ENCODE peak calls at places on chromosomes 12 and 14, in ten cellular contexts. F, B, W, K, T, E, H, X, A and J are unnamed samples.

GRCh38 chr14:49314756-49315155 is 271.4 kb downstream of the RPS29 start:
- DNase-seq in F (no peak), T (peak; percentile 28), W (no peak), K (no peak), H (no peak), E (no peak), B (no peak), A (no peak), X (no peak), J (no peak)

GRCh38 chr14:58002618-58003017 is 136.7 kb upstream of the SLC35F4 start:
- DNase-seq in H (no peak), X (no peak), K (no peak), B (no peak), F (no peak), W (no peak), A (no peak), T (no peak), E (no peak), J (no peak)

GRCh38 chr14:92615451-92615850 is 101.9 kb downstream of the RIN3 start:
- DNase-seq in E (no peak), K (no peak), B (no peak), F (no peak), X (peak; percentile 52), A (no peak), H (no peak), W (no peak), T (no peak), J (peak; percentile 45)

GRCh38 chr14:65588426-65589140 is 176.1 kb downstream of the FUT8 start:
- DNase-seq in A (peak; percentile 69), T (peak; percentile 28), E (no peak), F (no peak), W (no peak), B (no peak), K (no peak), X (no peak), H (no peak), J (no peak)

GRCh38 chr12:52082026-52082667 is 2.6 kb downstream of the SMIM41 start:
- DNase-seq in A (no peak), W (no peak), X (no peak), F (no peak), T (peak; percentile 79), K (no peak), B (no peak), H (no peak), E (no peak), J (no peak)

GRCh38 chr14:103708750-103709187 is 6.5 kb downstream of the XRCC3 start:
- DNase-seq in K (no peak), B (no peak), T (no peak), A (no peak), X (no peak), H (no peak), E (no peak), W (no peak), F (no peak), J (no peak)

GRCh38 chr12:22353615-22354325 is 19.3 kb upstream of the ST8SIA1 start:
- DNase-seq in W (no peak), B (no peak), E (no peak), H (no peak), F (no peak), T (no peak), A (no peak), K (no peak), X (no peak), J (no peak)

GRCh38 chr12:132622437-132623071 is 4.0 kb downstream of the P2RX2 start:
- DNase-seq in F (no peak), K (no peak), B (peak; percentile 44), A (no peak), T (peak; percentile 78), E (no peak), W (no peak), X (no peak), H (no peak), J (no peak)

GRCh38 chr12:27456618-27457017 is 10.1 kb downstream of the SMCO2 start:
- DNase-seq in K (no peak), F (no peak), T (no peak), H (peak; percentile 28), A (no peak), E (no peak), W (no peak), X (no peak), B (no peak), J (no peak)

GRCh38 chr12:119693006-119693405 is 25.1 kb downstream of the PRKAB1 start:
- DNase-seq in W (peak; percentile 64), T (peak; percentile 100), H (no peak), A (peak; percentile 86), E (no peak), B (peak; percentile 17), F (no peak), K (no peak), X (no peak), J (no peak)

GRCh38 chr14:52013984-52014600 is 24.7 kb downstream of the RTRAF start:
- DNase-seq in F (no peak), X (no peak), T (no peak), A (no peak), W (no peak), E (peak; percentile 8), K (peak; percentile 54), H (peak; percentile 57), B (no peak), J (no peak)

GRCh38 chr12:53308276-53308675 is 8.8 kb downstream of the MYG1 start:
- DNase-seq in W (no peak), X (no peak), F (no peak), B (no peak), K (no peak), E (no peak), T (no peak), H (no peak), A (no peak), J (no peak)

GRCh38 chr12:66647034-66647691 is 31.7 kb downstream of the GRIP1 start:
- DNase-seq in X (no peak), B (peak; percentile 92), E (no peak), H (no peak), A (peak; percentile 98), W (no peak), T (peak; percentile 86), K (no peak), F (no peak), J (no peak)

GRCh38 chr14:99982449-99983250 is 82.6 kb upstream of the EVL start:
- DNase-seq in K (peak; percentile 69), W (no peak), T (peak; percentile 81), F (peak; percentile 29), H (peak; percentile 52), A (peak; percentile 44), B (peak; percentile 35), E (peak; percentile 65), X (no peak), J (peak; percentile 80)

GRCh38 chr12:79737875-79738718 is 47.3 kb upstream of the PAWR start:
- DNase-seq in W (no peak), A (peak; percentile 61), T (peak; percentile 78), E (peak; percentile 52), H (no peak), B (peak; percentile 61), K (peak; percentile 32), X (peak; percentile 6), F (no peak), J (peak; percentile 57)

GRCh38 chr12:48003226-48004038 is 844 bp downstream of the COL2A1 start:
- DNase-seq in W (no peak), T (peak; percentile 5), F (no peak), H (peak; percentile 45), E (peak; percentile 13), K (peak; percentile 30), X (no peak), A (no peak), B (peak; percentile 15), J (peak; percentile 50)
- TF ChIP-seq CTCF in W (no peak), T (no peak), F (no peak), H (no peak), E (peak; percentile 25), K (no peak), X (peak; percentile 5), A (no peak), B (no peak), J (no peak)

DNA sequence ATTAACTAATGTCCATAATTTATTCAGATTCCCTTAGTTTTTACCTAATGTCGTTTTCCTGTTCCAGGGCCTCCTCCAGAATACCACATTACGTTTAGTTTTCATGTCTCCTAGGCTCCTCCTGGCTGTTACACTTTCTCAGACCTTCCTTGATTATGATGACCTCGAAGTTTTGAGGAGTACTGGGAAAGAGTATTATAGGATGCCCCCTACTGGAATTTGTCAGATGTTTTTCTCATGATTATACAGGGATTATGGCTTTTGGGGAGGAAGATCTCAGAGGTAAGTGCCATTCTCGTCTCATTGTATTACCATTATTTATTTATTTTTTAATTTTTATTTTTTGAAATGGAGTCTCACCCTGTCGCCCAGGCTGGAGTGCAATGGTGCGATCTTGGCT is 17.7 kb upstream of the C1S start:
- DNase-seq in T (peak; percentile 64), H (no peak), X (no peak), F (no peak), B (peak; percentile 47), E (peak; percentile 52), K (no peak), W (no peak), A (no peak), J (no peak)
- TF ChIP-seq CTCF in T (peak; percentile 48), H (no peak), X (peak; percentile 11), F (peak; percentile 32), B (peak; percentile 74), E (peak; percentile 52), K (peak; percentile 61), W (peak; percentile 24), A (peak; percentile 32), J (no peak)

DNA sequence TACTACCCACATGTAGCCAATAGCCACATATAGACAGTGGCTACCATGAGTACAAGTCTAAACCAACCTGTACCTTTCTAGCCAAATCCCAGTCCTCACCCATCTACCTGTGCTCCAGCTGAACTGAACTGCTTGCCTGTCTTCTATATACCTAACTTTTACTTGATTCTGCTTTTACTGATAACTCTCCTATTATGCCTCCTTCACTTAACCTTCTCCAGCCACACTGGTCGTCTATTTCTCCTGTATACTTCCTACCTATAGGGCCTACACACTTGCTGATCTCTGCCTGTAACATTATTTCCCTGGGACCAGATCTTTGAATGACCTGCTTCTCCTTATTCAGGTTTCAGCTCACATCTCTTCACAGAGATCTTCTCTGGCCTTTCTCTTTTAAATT is 26.0 kb upstream of the MSRB3 start:
- DNase-seq in E (no peak), A (no peak), W (no peak), T (no peak), B (no peak), H (no peak), X (no peak), F (no peak), K (no peak), J (no peak)
- TF ChIP-seq CTCF in E (no peak), A (no peak), W (no peak), T (no peak), B (no peak), H (no peak), X (no peak), F (no peak), K (no peak), J (no peak)

DNA sequence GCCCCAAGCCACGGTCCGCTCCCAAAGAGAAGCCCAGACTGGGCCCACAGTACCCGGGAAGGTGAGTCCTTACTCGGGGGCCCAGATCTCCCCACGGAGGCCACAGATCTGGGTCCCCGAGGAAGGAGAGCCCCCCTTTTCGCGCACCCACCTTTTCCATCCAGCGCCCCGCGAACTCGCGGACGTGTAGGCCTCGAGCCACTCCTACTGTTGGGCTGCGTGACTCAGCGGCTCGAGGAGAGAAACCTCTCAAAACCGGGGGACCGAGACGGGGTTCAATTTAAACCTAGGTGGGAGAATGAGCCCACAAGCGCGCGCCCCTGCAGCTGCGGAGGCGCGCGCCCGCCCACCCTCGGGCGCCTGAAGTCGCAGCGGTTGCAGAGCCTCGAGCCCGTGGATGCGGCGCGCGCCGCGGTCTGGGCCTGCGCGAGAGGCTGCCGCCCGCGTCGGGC is 6.3 kb downstream of the SIX6 start:
- DNase-seq in F (no peak), X (no peak), T (no peak), H (no peak), W (no peak), A (no peak), E (no peak), K (no peak), B (no peak), J (no peak)
- TF ChIP-seq CTCF in F (no peak), X (no peak), T (no peak), H (peak; percentile 6), W (no peak), A (peak; percentile 28), E (no peak), K (peak; percentile 6), B (no peak), J (no peak)